ENCODE peak calls at places on chromosomes 3 and 15, in seven cellular contexts. U is pancreas, M is suprapubic skin, I is A549, N is sigmoid colon, X is HepG2, A is testis. T is an unnamed sample.

GRCh38 chr3:105284876-105285275 is 81.8 kb upstream of the ALCAM start:
- DNase-seq in I (no peak), X (no peak), U (no peak), N (no peak), M (no peak), A (no peak), T (no peak)

GRCh38 chr3:23874359-23875120 is 42.2 kb downstream of the NKIRAS1 start:
- DNase-seq in M (no peak), I (no peak), A (no peak), U (no peak), N (no peak), X (no peak), T (no peak)

GRCh38 chr3:31575448-31575847 is 42.7 kb downstream of the STT3B start:
- DNase-seq in X (no peak), A (no peak), M (no peak), I (no peak), U (no peak), N (no peak), T (no peak)

GRCh38 chr3:43279082-43279481 is 7.3 kb upstream of the SNRK start:
- DNase-seq in M (no peak), N (no peak), X (no peak), A (no peak), U (no peak), I (no peak), T (no peak)

GRCh38 chr3:187520027-187520945 is 149.9 kb downstream of the SST start:
- DNase-seq in A (peak), N (no peak), I (no peak), X (no peak), U (no peak), M (no peak), T (no peak)

GRCh38 chr3:47407896-47408838 is 27.3 kb downstream of the PTPN23 start:
- DNase-seq in X (no peak), I (no peak), M (no peak), N (no peak), U (no peak), A (no peak), T (no peak)

GRCh38 chr15:48190932-48191573 is 412 bp upstream of the CTXN2 start:
- DNase-seq in U (peak), M (no peak), A (peak), I (no peak), X (peak), N (no peak), T (peak)

GRCh38 chr3:197364410-197365071 is 66.1 kb upstream of the DLG1 start:
- DNase-seq in I (no peak), U (no peak), N (peak), M (peak), X (peak), A (no peak), T (no peak)

GRCh38 chr3:155012584-155012983 is 67.5 kb upstream of the MME start:
- DNase-seq in A (no peak), M (no peak), N (no peak), X (no peak), U (no peak), I (no peak), T (no peak)

GRCh38 chr3:52606373-52607085 is 70.1 kb downstream of the UQCC5 start:
- DNase-seq in I (peak), U (peak), N (no peak), M (no peak), A (no peak), X (peak), T (no peak)

GRCh38 chr3:180631317-180631716 is 29.4 kb downstream of the TTC14 start:
- DNase-seq in M (no peak), N (no peak), U (no peak), A (no peak), I (no peak), X (no peak), T (no peak)

GRCh38 chr15:79948095-79948695 is 22.8 kb downstream of the BCL2A1 start:
- DNase-seq in M (no peak), A (no peak), U (no peak), I (no peak), N (no peak), X (no peak), T (peak)

GRCh38 chr15:33810806-33811205 is 157.5 kb upstream of the CHRM5 start:
- DNase-seq in A (no peak), I (no peak), M (no peak), U (no peak), X (no peak), N (no peak), T (no peak)

GRCh38 chr15:33808720-33809119 is 159.6 kb upstream of the CHRM5 start:
- DNase-seq in N (no peak), U (no peak), A (no peak), I (no peak), M (no peak), X (no peak), T (no peak)

GRCh38 chr15:33807665-33808064 is 160.6 kb upstream of the CHRM5 start:
- DNase-seq in A (no peak), M (no peak), I (no peak), X (no peak), U (no peak), N (no peak), T (no peak)

DNA sequence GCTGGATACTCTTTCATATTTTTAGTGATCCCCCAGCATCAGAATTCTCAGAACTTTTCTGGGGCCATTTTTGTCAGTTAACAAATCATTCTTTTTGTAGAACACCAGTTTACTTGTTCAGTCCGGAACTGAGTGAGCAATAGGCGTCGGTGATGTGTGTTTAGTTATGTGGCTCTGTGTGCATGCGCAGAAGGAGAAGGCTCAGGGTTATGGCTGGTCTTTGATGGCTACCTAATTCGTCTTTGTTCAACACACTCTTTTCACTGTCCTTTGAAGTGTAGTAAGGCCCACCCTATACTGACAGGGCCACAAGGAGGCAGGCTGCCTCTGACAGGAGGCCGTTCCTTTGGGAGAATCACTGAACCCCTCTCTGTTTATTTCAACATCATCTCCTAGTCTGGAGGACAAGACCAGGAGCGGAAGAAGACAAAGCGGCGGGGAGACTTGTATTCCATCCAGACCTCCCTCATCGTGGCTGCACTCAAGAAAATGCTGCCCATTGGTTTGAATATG is 158.2 kb upstream of the CHRM5 start:
- DNase-seq in N (no peak), X (no peak), M (no peak), U (no peak), I (no peak), A (no peak), T (no peak)
- TF ChIP-seq CTCF in N (no peak), X (peak), M (no peak), U (no peak), I (no peak), A (no peak), T (no peak)

GRCh38 chr3:30438121-30438520 is 168.3 kb upstream of the TGFBR2 start:
- DNase-seq in U (no peak), I (no peak), A (no peak), M (no peak), N (no peak), X (no peak), T (no peak)

GRCh38 chr3:30435950-30436349 is 170.5 kb upstream of the TGFBR2 start:
- DNase-seq in M (no peak), I (no peak), X (no peak), A (no peak), N (no peak), U (no peak), T (peak)

GRCh38 chr3:30440147-30440604 is 166.2 kb upstream of the TGFBR2 start:
- DNase-seq in A (peak), U (no peak), M (no peak), N (no peak), I (peak), X (peak), T (no peak)

GRCh38 chr3:30439451-30440053 is 166.8 kb upstream of the TGFBR2 start:
- DNase-seq in I (no peak), X (no peak), M (no peak), N (peak), A (no peak), U (no peak), T (no peak)

DNA sequence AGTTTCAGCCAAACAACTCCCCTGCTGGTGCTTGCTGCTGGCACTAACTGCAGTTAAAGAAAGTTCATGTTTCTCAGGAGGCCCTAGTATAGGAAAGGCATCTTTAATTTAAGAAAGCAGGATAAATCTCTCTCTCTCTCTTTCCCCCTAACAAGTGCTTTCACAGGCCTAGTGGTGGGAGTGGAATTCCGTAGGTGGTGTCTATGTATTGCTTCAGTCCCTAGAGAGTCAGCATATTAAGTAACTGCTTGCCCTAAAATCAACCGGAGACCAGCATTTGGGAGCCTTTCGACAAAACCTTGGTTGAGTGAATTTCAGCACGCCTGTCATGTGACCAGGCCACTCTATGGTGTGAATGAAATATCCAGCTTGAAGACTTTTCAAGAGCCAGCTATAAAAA is 169.2 kb upstream of the TGFBR2 start:
- DNase-seq in X (no peak), A (peak), I (no peak), M (no peak), N (peak), U (no peak), T (no peak)
- H3K4me3 ChIP-seq in X (no peak), A (no peak), I (no peak), M (no peak), N (no peak), U (no peak), T (no peak)

DNA sequence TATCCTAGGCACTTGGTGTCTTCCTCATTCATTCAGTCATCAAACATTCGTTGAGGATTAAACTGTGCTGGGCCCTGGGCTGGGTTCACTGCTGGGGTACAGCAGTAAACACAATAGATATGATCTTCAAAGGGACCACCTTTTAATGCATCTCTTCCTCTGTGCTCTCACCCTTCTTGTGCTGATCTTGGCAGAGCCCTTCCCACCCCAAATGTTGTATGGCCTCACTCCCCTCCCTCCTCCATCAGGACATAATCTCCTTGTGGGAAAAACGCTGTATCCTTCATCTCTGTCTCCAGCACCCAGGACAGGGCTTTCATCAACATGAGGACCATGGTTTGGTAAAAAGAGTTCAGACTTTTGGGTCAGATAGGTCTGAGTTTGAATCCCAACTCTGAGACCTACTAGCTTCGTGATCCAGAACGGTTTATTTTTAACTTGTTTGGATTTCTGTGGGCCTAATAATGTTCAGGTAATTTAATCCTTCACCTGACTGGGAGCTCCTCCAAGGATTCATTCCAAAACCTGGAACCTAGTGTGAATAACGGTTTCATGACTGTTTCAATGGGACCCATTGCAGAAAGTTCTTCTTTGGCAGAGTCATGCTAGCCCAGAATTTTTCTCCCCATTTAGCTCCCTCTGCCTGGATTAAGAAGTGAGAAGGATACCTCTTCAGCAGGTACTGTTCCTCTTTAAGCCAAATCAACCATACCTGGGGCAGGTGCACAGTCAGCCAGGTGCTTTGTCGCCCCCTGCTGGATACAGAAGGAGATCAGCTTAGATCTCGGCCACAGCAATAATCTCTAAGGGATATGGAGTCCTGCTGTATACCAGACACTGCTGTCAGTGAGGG is 5.2 kb upstream of the WNT7A start:
- DNase-seq in U (peak), X (peak), M (peak), N (peak), I (peak), A (peak), T (peak)
- TF ChIP-seq CTCF in U (peak), X (peak), M (peak), N (no peak), I (peak), A (peak), T (peak)

GRCh38 chr15:89795996-89796395 is 18.7 kb downstream of the ANPEP start:
- DNase-seq in A (no peak), M (no peak), I (no peak), N (no peak), U (no peak), X (no peak), T (no peak)
- H3K4me3 ChIP-seq in A (no peak), M (no peak), I (no peak), N (no peak), U (no peak), X (no peak), T (no peak)